ENCODE peak calls at places on chromosomes 6 and 20, in seven cellular contexts. U is ovary, E is GM12878, B is A549, I is stomach, O is H1, J is transverse colon. P is an unnamed sample.

GRCh38 chr6:117613920-117614535 is 11.7 kb upstream of the GOPC start:
- DNase-seq in U (no peak), E (no peak), B (no peak), I (no peak), O (no peak), J (no peak), P (no peak)

GRCh38 chr6:11277275-11278206 is 45.1 kb upstream of the NEDD9 start:
- DNase-seq in U (peak), E (peak), B (peak), I (no peak), O (no peak), J (no peak), P (no peak)

GRCh38 chr6:101738481-101738880 is 345.0 kb downstream of the GRIK2 start:
- DNase-seq in U (no peak), E (no peak), B (no peak), I (no peak), O (no peak), J (no peak), P (no peak)

GRCh38 chr20:56554869-56555268 is 21.8 kb downstream of the FAM209B start:
- DNase-seq in U (peak), E (peak), B (peak), I (no peak), O (no peak), J (peak), P (no peak)

GRCh38 chr20:62047666-62048345 is 17.9 kb downstream of the TAF4 start:
- DNase-seq in U (peak), E (no peak), B (no peak), I (no peak), O (no peak), J (no peak), P (no peak)

GRCh38 chr20:15584507-15584906 is 988.7 kb downstream of the KIF16B start:
- DNase-seq in U (no peak), E (no peak), B (no peak), I (no peak), O (no peak), J (no peak), P (no peak)

GRCh38 chr6:37714836-37715425 is 17.2 kb upstream of the MDGA1 start:
- DNase-seq in U (no peak), E (no peak), B (no peak), I (no peak), O (no peak), J (no peak), P (no peak)

GRCh38 chr6:56875961-56876360 is 78.9 kb upstream of the BEND6 start:
- DNase-seq in U (no peak), E (no peak), B (peak), I (no peak), O (no peak), J (peak), P (no peak)

GRCh38 chr20:46959081-46959692 is 64.5 kb downstream of the EYA2 start:
- DNase-seq in U (no peak), E (no peak), B (peak), I (no peak), O (no peak), J (no peak), P (no peak)

GRCh38 chr6:35485402-35485877 is 11.4 kb downstream of the TEAD3 start:
- DNase-seq in U (peak), E (no peak), B (no peak), I (peak), O (peak), J (peak), P (no peak)

GRCh38 chr6:126542052-126542451 is 202.1 kb downstream of the CENPW start:
- DNase-seq in U (no peak), E (no peak), B (no peak), I (no peak), O (no peak), J (no peak), P (no peak)

GRCh38 chr6:44342489-44342888 is at the start of gene SPATS1:
- DNase-seq in U (peak), E (no peak), B (no peak), I (peak), O (peak), J (no peak), P (no peak)

GRCh38 chr6:40950986-40951730 is 87.9 kb downstream of the UNC5CL start:
- DNase-seq in U (no peak), E (no peak), B (no peak), I (no peak), O (no peak), J (no peak), P (no peak)

GRCh38 chr6:119720160-119720559 is 370.6 kb upstream of the MAN1A1 start:
- DNase-seq in U (no peak), E (no peak), B (no peak), I (no peak), O (no peak), J (no peak), P (no peak)

GRCh38 chr6:55009114-55009513 is 162.5 kb downstream of the FAM83B start:
- DNase-seq in U (no peak), E (no peak), B (no peak), I (no peak), O (no peak), J (no peak), P (no peak)

DNA sequence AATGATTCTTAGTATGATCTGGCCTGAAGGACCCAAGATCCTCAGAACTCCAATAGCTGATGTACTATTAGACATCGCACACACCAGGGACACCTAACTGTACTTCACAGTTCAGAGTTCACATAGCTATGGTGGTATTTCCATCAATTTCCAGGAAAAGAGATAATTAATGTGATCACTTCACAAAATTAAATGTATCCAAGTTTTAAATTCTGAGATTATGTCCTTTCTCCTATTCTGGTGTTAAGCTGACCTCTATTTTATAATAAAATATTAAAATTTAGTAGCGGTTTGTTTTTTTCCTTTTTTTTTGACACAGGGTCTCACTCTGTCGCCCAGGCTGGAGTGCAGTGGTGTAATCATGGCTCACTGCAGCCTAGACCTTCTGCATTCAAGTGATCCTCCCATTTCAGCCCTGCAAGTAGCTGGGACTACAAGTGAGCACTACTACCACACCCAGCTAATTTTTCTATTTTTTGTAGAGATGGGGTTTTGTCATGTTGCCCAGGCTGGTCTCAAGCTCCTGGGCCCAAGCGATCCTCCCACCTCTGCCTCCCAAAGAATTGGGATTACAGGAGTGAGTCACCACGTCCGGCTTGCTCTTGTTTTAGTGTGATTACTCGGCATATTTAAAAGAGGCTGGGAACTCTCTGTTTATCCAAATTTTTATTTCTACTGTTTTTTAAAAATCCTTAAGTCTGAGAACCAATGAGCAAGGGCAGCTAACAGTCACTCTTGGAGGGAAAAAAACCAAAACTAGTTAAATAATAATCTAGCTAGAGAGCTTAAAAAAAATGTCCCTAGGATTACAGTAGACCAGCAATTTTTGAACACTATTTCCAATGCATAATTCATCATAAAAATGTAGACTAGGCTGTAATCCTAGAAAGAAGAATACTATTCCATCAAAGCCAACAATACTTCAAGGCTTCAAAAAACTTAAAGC is 16.0 kb downstream of the KIF13A start:
- DNase-seq in U (peak), E (no peak), B (no peak), I (no peak), O (no peak), J (no peak), P (no peak)
- TF ChIP-seq EP300 in U (no peak), E (no peak), B (no peak), I (no peak), O (no peak), J (no peak), P (no peak)

DNA sequence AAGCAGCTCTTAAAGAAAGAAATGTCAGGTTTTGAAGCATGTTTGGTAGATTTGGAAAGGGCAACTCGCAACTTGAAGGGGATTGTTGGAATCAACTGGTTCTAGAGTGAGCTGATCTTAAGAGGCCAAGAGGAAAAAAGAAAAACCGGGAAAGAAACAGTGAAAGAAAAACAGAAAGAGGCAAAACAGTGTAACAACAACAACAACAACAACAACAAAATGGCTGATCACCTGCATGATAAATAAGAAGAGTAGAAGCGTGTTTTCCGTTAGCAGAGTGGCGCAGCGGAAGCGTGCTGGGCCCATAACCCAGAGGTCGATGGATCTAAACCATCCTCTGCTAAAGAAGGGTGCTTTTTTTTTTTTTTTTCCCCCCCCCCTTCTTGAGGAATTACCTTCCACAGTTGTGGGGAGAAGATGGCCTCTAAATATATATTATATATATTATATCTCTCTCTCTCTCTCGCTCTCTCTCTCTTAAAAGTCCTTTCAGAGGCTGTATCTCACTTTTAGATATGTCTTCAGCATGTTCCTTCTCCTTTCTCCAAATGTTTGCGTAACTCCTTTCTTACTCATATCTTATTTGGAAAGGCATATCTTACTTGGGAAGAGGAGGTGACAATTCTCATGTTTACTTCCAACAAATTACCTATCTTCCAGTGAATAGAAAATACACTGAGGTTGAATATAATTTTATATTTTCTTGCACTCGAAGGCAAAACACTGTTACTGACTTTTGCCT is 134.4 kb downstream of the OR2B2 start:
- DNase-seq in U (no peak), E (no peak), B (no peak), I (no peak), O (peak), J (no peak), P (no peak)
- TF ChIP-seq EP300 in U (no peak), E (no peak), B (no peak), I (no peak), O (no peak), J (no peak), P (no peak)

GRCh38 chr6:125188037-125188436 is 34.5 kb downstream of the TPD52L1 start:
- DNase-seq in U (no peak), E (no peak), B (no peak), I (no peak), O (no peak), J (no peak), P (no peak)
- TF ChIP-seq EP300 in U (no peak), E (no peak), B (no peak), I (no peak), O (no peak), J (no peak), P (no peak)

DNA sequence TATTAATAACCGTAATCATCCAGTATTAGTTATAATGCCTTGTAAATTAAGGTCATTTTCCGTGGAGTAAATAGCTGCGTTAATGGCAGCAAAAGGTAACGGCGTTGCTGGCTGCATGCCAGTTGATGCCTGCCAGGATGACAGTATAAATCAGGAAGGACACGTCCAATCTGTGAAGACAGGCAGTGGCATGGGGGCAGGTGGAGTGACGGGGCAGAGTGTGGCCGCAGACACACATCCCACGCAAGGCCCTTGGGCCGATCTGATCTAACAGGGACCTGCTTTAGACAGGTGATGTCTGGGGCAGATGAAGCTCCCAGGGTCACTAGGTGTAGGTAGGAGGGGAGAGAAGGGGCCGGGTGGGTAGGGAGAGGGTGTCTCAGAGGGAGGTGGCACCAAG is 49.1 kb downstream of the KCNB1 start:
- DNase-seq in U (no peak), E (no peak), B (no peak), I (no peak), O (no peak), J (no peak), P (no peak)
- TF ChIP-seq EP300 in U (no peak), E (no peak), B (no peak), I (no peak), O (no peak), J (no peak), P (no peak)

GRCh38 chr6:14711704-14712397 is 534.0 kb upstream of the JARID2 start:
- DNase-seq in U (no peak), E (no peak), B (no peak), I (no peak), O (no peak), J (no peak), P (no peak)

GRCh38 chr6:14713966-14714631 is 531.8 kb upstream of the JARID2 start:
- DNase-seq in U (no peak), E (no peak), B (no peak), I (no peak), O (no peak), J (no peak), P (no peak)

GRCh38 chr6:14711056-14711703 is 534.7 kb upstream of the JARID2 start:
- DNase-seq in U (no peak), E (no peak), B (peak), I (peak), O (no peak), J (peak), P (no peak)

GRCh38 chr6:14713561-14713960 is 532.3 kb upstream of the JARID2 start:
- DNase-seq in U (no peak), E (no peak), B (no peak), I (no peak), O (no peak), J (no peak), P (no peak)

GRCh38 chr6:14713008-14713452 is 532.8 kb upstream of the JARID2 start:
- DNase-seq in U (peak), E (no peak), B (peak), I (no peak), O (no peak), J (no peak), P (no peak)
- TF ChIP-seq EP300 in U (no peak), E (no peak), B (no peak), I (no peak), O (no peak), J (no peak), P (no peak)

GRCh38 chr6:422423-423061 is 31.0 kb downstream of the IRF4 start:
- DNase-seq in U (no peak), E (no peak), B (peak), I (no peak), O (no peak), J (no peak), P (no peak)
- TF ChIP-seq EP300 in U (no peak), E (peak), B (peak), I (no peak), O (no peak), J (no peak), P (no peak)

GRCh38 chr20:22575737-22576136 is 8.6 kb downstream of the FOXA2 start:
- DNase-seq in U (no peak), E (no peak), B (no peak), I (no peak), O (no peak), J (no peak), P (no peak)
- TF ChIP-seq EP300 in U (no peak), E (no peak), B (no peak), I (no peak), O (no peak), J (no peak), P (no peak)

DNA sequence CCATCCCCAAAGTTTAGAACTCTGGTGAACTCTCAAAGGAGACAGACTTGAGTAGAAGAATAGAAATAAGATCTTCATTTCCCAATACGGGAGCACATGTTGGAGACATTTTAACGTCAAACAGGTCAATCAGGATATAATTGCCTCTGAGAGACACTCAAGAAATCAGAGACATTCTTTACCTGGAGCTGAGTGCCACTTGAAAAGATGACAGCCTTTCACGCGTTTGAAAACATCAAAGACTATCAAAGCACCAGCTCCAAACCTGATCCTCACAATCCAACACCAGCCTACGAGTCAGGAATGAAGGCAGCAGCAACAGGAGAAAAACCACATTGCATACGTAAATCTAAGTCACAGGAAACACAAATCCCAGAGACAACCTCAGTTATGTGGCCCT is 571.5 kb upstream of the CDH4 start:
- DNase-seq in U (no peak), E (no peak), B (no peak), I (no peak), O (no peak), J (no peak), P (no peak)
- TF ChIP-seq EP300 in U (no peak), E (no peak), B (no peak), I (no peak), O (no peak), J (no peak), P (no peak)